ENCODE peak calls at places on chromosomes 7 and 10, in eight cellular contexts. P, B, Y, I, T, W, A and H are unnamed samples.

GRCh38 chr10:36373424-36374096 is 731.5 kb upstream of the FZD8 start:
- DNase-seq in P (peak), W (no peak), I (no peak), A (no peak), T (no peak), B (no peak), Y (no peak), H (no peak)

GRCh38 chr10:102801496-102801895 is 35.7 kb downstream of the CYP17A1 start:
- DNase-seq in I (no peak), B (no peak), T (no peak), Y (no peak), W (no peak), P (no peak), A (no peak), H (no peak)

GRCh38 chr7:131400833-131401593 is 73.3 kb downstream of the MKLN1 start:
- DNase-seq in Y (no peak), T (no peak), I (no peak), W (no peak), B (no peak), P (no peak), A (no peak), H (no peak)

GRCh38 chr7:104137971-104138370 is 69.8 kb downstream of the ORC5 start:
- DNase-seq in T (no peak), W (no peak), Y (no peak), P (no peak), A (no peak), I (no peak), B (no peak), H (no peak)

GRCh38 chr10:34813626-34814227 is 1.4 kb downstream of the PARD3 start:
- DNase-seq in T (no peak), B (peak), Y (no peak), P (no peak), I (no peak), A (no peak), W (no peak), H (no peak)

GRCh38 chr10:119459681-119460340 is 82.7 kb downstream of the RGS10 start:
- DNase-seq in P (no peak), W (no peak), A (no peak), B (no peak), I (no peak), T (no peak), Y (no peak), H (no peak)

GRCh38 chr7:2520808-2521146 is 1.2 kb downstream of the LFNG start:
- DNase-seq in Y (no peak), P (no peak), W (no peak), T (no peak), A (no peak), I (no peak), B (peak), H (no peak)

GRCh38 chr10:88986549-88987242 is 3.9 kb upstream of the FAS start:
- DNase-seq in A (no peak), W (peak), P (no peak), B (peak), I (no peak), T (peak), Y (no peak), H (no peak)

GRCh38 chr10:121194696-121195523 is 343.7 kb downstream of the WDR11 start:
- DNase-seq in P (no peak), W (no peak), A (no peak), T (no peak), B (no peak), Y (no peak), I (no peak), H (no peak)

GRCh38 chr7:12257582-12257981 is 46.5 kb downstream of the TMEM106B start:
- DNase-seq in A (no peak), I (no peak), B (peak), T (peak), P (no peak), W (no peak), Y (no peak), H (no peak)

GRCh38 chr7:73941836-73942551 is 81.0 kb downstream of the TMEM270 start:
- DNase-seq in I (no peak), Y (no peak), W (no peak), B (peak), P (no peak), A (no peak), T (no peak), H (no peak)

GRCh38 chr7:154879629-154880028 is 123.3 kb downstream of the PAXIP1 start:
- DNase-seq in A (no peak), T (no peak), I (no peak), W (no peak), Y (no peak), P (no peak), B (no peak), H (no peak)

GRCh38 chr7:110592557-110592956 is 498.4 kb upstream of the LRRN3 start:
- DNase-seq in B (no peak), Y (no peak), W (no peak), I (no peak), P (no peak), A (no peak), T (no peak), H (no peak)

GRCh38 chr7:69800495-69800894 is 202.2 kb downstream of the AUTS2 start:
- DNase-seq in B (no peak), A (peak), Y (no peak), W (peak), P (no peak), I (no peak), T (no peak), H (no peak)

GRCh38 chr7:20407585-20408466 is 77.1 kb downstream of the ITGB8 start:
- DNase-seq in I (no peak), T (no peak), Y (no peak), B (peak), A (peak), W (no peak), P (no peak), H (no peak)

GRCh38 chr10:103273026-103273425 is 3.9 kb upstream of the INA start:
- DNase-seq in Y (no peak), B (peak), P (peak), A (no peak), W (peak), T (no peak), I (peak), H (no peak)

GRCh38 chr10:128627811-128628210 is 501.6 kb upstream of the MKI67 start:
- DNase-seq in W (no peak), P (no peak), A (no peak), Y (no peak), B (no peak), I (no peak), T (no peak), H (no peak)

GRCh38 chr10:3433988-3434387 is 261.4 kb upstream of the PITRM1 start:
- DNase-seq in I (no peak), A (no peak), W (no peak), T (no peak), P (no peak), B (no peak), Y (no peak), H (no peak)

GRCh38 chr7:519974-520458 is 370 bp upstream of the PDGFA start:
- DNase-seq in W (peak), A (peak), Y (no peak), I (peak), P (peak), B (peak), T (peak), H (no peak)

GRCh38 chr10:66680886-66681285 is 244.9 kb upstream of the LRRTM3 start:
- DNase-seq in T (no peak), I (no peak), Y (no peak), W (no peak), B (peak), A (no peak), P (no peak), H (no peak)

GRCh38 chr7:46146454-46147255 is 225.6 kb upstream of the IGFBP3 start:
- DNase-seq in W (no peak), B (peak), A (no peak), Y (no peak), I (no peak), T (no peak), P (no peak), H (no peak)

GRCh38 chr10:48464871-48465736 is 139.8 kb downstream of the ARHGAP22 start:
- DNase-seq in W (no peak), I (no peak), A (no peak), P (no peak), B (no peak), T (no peak), Y (peak), H (no peak)

GRCh38 chr7:51354897-51355296 is 38.3 kb upstream of the COBL start:
- DNase-seq in T (no peak), Y (no peak), I (no peak), B (no peak), W (no peak), P (no peak), A (no peak), H (no peak)

GRCh38 chr7:83821866-83822265 is 172.9 kb upstream of the SEMA3E start:
- DNase-seq in Y (no peak), B (no peak), T (no peak), P (no peak), A (no peak), I (no peak), W (no peak), H (no peak)

GRCh38 chr7:69633122-69633892 is 35.0 kb downstream of the AUTS2 start:
- DNase-seq in B (no peak), W (no peak), Y (no peak), T (no peak), A (no peak), I (no peak), P (no peak), H (no peak)

GRCh38 chr7:16747095-16747494 is 6.5 kb upstream of the TSPAN13 start:
- DNase-seq in B (no peak), P (no peak), W (no peak), T (no peak), Y (no peak), A (no peak), I (no peak), H (no peak)

GRCh38 chr10:76403876-76404275 is 972.5 kb downstream of the LRMDA start:
- DNase-seq in I (no peak), Y (no peak), P (no peak), W (no peak), A (no peak), T (no peak), B (peak), H (no peak)

GRCh38 chr10:96493871-96494525 is 19.7 kb downstream of the TLL2 start:
- DNase-seq in B (no peak), A (no peak), W (no peak), P (no peak), I (no peak), Y (no peak), T (no peak), H (no peak)

GRCh38 chr10:96488161-96488935 is 25.4 kb downstream of the TLL2 start:
- DNase-seq in A (no peak), P (no peak), Y (no peak), T (no peak), W (no peak), B (no peak), I (no peak), H (no peak)

GRCh38 chr10:96495544-96495943 is 18.2 kb downstream of the TLL2 start:
- DNase-seq in W (no peak), I (no peak), P (no peak), T (no peak), A (no peak), Y (no peak), B (no peak), H (no peak)

GRCh38 chr10:96493254-96493653 is 20.5 kb downstream of the TLL2 start:
- DNase-seq in T (no peak), B (no peak), Y (no peak), P (no peak), W (no peak), I (no peak), A (no peak), H (no peak)

DNA sequence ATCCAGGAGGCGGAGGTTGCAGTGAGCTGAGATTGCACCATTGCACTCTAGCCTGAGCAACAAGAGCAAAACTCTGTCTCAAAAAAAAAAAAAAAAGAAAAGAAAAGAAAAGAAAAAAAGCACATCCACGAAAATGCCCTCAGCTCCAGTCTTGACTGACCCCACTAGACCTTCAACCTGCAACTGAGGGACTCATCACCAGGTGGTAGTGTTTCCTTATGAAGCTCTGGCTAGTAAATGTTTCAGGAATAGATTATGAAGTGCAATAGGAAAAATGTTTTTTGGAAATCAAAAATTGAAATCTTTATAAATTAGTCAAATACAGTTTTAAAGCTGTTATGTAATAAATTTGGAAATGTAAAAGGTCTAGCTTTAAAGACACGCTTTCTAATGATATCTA is 22.4 kb downstream of the TLL2 start:
- DNase-seq in W (no peak), T (no peak), B (peak), Y (no peak), P (no peak), I (no peak), A (no peak), H (no peak)
- TF ChIP-seq CTCF in W (peak), T (peak), B (peak), Y (no peak), P (no peak), I (peak), A (no peak), H (no peak)

GRCh38 chr7:77439572-77439971 is 23.4 kb upstream of the GSAP start:
- DNase-seq in B (peak), T (no peak), Y (no peak), P (no peak), A (peak), I (peak), W (no peak), H (no peak)
- TF ChIP-seq CTCF in B (peak), T (no peak), Y (no peak), P (no peak), A (peak), I (peak), W (peak), H (no peak)

DNA sequence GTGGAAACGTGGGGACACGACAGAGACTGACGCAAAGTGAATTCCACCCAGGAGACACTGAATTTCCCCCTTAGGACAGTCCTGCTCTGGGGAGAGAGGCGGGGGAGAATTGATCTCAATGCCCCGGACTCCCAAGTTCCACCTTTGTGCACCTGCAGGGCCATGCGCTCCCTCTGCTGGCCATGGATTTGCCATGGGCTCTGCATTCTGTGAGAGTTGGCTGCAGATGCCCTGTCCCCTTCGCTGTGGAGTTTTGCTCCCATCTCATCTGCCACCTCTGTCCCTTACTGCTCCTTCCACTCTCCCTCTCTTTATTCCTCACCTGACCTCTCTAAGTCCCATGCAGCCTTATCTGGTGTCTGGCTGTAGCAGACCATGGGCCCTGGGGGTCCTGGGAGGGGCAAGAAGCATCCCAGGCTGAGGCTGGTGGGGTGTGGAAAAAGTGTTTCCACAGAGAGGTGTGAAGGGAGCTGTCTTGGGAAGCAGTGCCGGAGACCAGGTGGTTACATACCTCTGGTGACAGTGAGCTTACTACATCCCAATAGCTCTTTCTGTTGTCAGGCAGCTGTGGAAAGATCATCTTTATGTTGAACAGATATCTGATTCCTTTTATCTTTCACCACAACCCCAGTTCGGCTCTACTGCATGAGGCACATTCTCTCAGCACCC is 14.3 kb downstream of the GHRHR start:
- DNase-seq in A (no peak), Y (no peak), P (peak), W (no peak), T (peak), B (peak), I (no peak), H (peak)
- TF ChIP-seq CTCF in A (peak), Y (no peak), P (peak), W (peak), T (peak), B (peak), I (peak), H (no peak)

DNA sequence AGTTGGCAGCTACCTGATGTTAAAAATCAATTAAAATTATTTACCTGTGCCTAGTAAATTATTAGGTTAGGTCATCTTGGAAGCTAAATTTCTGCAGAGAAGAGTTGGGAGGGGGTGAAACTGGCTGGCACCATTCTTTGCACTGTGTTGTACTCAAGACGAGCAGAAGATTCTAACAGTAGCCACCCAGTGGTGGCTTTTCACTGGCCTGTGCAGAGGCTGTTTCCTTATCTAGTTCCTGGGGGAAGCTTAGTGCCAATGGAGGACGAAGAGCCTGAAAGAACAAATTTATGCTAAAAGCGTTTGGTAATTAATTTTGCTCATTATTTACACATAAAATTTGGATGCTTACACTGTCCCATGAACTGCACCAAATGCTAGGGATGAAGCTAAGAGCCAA is 595.3 kb downstream of the XPNPEP1 start:
- DNase-seq in W (no peak), B (no peak), Y (no peak), P (no peak), I (no peak), T (no peak), A (no peak), H (no peak)
- TF ChIP-seq CTCF in W (no peak), B (no peak), Y (no peak), P (no peak), I (no peak), T (no peak), A (no peak), H (no peak)